ENCODE peak calls at places on chromosomes 4 and X, in nine cellular contexts. C is lung; E is stimulated activated CD4-positive, alpha-beta T cell treated with anti-CD3 and anti-CD28 coated beads, Interleukin-12 subunit alpha, Interleukin-12 subunit beta, amount 100 ng/mL, for 24 hours; J is neural crest cell; R is H4; I is AML-193; A is activated T-cell treated with anti-CD3 and anti-CD28 coated beads for 24 hours; O is cardiac fibroblast; Y is glutamatergic neuron. P is an unnamed sample.

GRCh38 chr4:124631760-124632159 is 80.8 kb downstream of the ANKRD50 start:
- DNase-seq in C (peak), E (no peak), J (no peak), R (peak), I (peak), A (no peak), O (peak), Y (no peak), P (no peak)

GRCh38 chr4:40350627-40351227 is 15.6 kb downstream of the CHRNA9 start:
- DNase-seq in C (no peak), E (no peak), J (no peak), R (no peak), I (no peak), A (no peak), O (peak), Y (no peak), P (no peak)

GRCh38 chrX:42869011-42869410 is 91.0 kb upstream of the PPP1R2C start:
- DNase-seq in C (no peak), E (no peak), J (no peak), R (no peak), I (no peak), A (no peak), O (peak), Y (no peak), P (no peak)

GRCh38 chrX:143429831-143430230 is 87.4 kb downstream of the SPANXN3 start:
- DNase-seq in C (no peak), E (no peak), J (no peak), R (no peak), I (no peak), A (no peak), O (no peak), Y (no peak), P (no peak)

GRCh38 chrX:1584237-1585011 is 7.0 kb upstream of the AKAP17A start:
- DNase-seq in C (peak), E (no peak), J (no peak), R (no peak), I (no peak), A (no peak), O (no peak), Y (no peak), P (no peak)

GRCh38 chr4:3257691-3258482 is 8.9 kb downstream of the MSANTD1 start:
- DNase-seq in C (no peak), E (no peak), J (no peak), R (no peak), I (no peak), A (no peak), O (peak), Y (no peak), P (no peak)

GRCh38 chrX:149962859-149963757 is 24.8 kb upstream of the EOLA2 start:
- DNase-seq in C (peak), E (no peak), J (peak), R (peak), I (peak), A (peak), O (peak), Y (peak), P (peak)

GRCh38 chr4:88143504-88143903 is 14.9 kb downstream of the ABCG2 start:
- DNase-seq in C (no peak), E (no peak), J (no peak), R (peak), I (no peak), A (no peak), O (peak), Y (no peak), P (no peak)

GRCh38 chr4:38856046-38856445 is 571 bp downstream of the TLR6 start:
- DNase-seq in C (no peak), E (no peak), J (no peak), R (no peak), I (peak), A (no peak), O (no peak), Y (no peak), P (no peak)

GRCh38 chr4:141686146-141686775 is 49.9 kb downstream of the IL15 start:
- DNase-seq in C (no peak), E (no peak), J (no peak), R (peak), I (no peak), A (no peak), O (peak), Y (no peak), P (no peak)